ENCODE peak calls at places on chromosome 2, in six cellular contexts. One of them, this sample, is unnamed.

GRCh38 chr2:119267604-119268003 is 44.0 kb downstream of the STEAP3 start:
- DNase-seq in activated T-cell treated with anti-CD3 and anti-CD28 coated beads, Interleukin-2, amount 50 U/mL, for 72 hours: no peak
- DNase-seq in M059J: no peak
- DNase-seq in posterior vena cava: no peak
- DNase-seq in NCI-H1105 treated with DMSO at 0.1 percent for 48 hours: no peak
- DNase-seq in T-helper 9 cell: no peak
- DNase-seq in this sample: no peak

GRCh38 chr2:120108049-120108448 is 95.2 kb downstream of the EPB41L5 start:
- DNase-seq in NCI-H1105 treated with DMSO at 0.1 percent for 48 hours: peak; percentile 92
- DNase-seq in M059J: peak; percentile 66
- DNase-seq in activated T-cell treated with anti-CD3 and anti-CD28 coated beads, Interleukin-2, amount 50 U/mL, for 72 hours: no peak
- DNase-seq in posterior vena cava: no peak
- DNase-seq in T-helper 9 cell: no peak
- DNase-seq in this sample: peak; percentile 31

GRCh38 chr2:85053802-85054201 is 79.4 kb upstream of the TCF7L1 start:
- DNase-seq in M059J: peak; percentile 33
- DNase-seq in T-helper 9 cell: no peak
- DNase-seq in activated T-cell treated with anti-CD3 and anti-CD28 coated beads, Interleukin-2, amount 50 U/mL, for 72 hours: no peak
- DNase-seq in NCI-H1105 treated with DMSO at 0.1 percent for 48 hours: no peak
- DNase-seq in posterior vena cava: no peak
- DNase-seq in this sample: peak; percentile 87

GRCh38 chr2:8488001-8488738 is 193.7 kb upstream of the ID2 start:
- DNase-seq in T-helper 9 cell: peak; percentile 64
- DNase-seq in M059J: no peak
- DNase-seq in activated T-cell treated with anti-CD3 and anti-CD28 coated beads, Interleukin-2, amount 50 U/mL, for 72 hours: peak; percentile 78
- DNase-seq in NCI-H1105 treated with DMSO at 0.1 percent for 48 hours: no peak
- DNase-seq in posterior vena cava: no peak
- DNase-seq in this sample: no peak

GRCh38 chr2:217653240-217653639 is 349.6 kb downstream of the TNS1 start:
- DNase-seq in T-helper 9 cell: no peak
- DNase-seq in NCI-H1105 treated with DMSO at 0.1 percent for 48 hours: no peak
- DNase-seq in activated T-cell treated with anti-CD3 and anti-CD28 coated beads, Interleukin-2, amount 50 U/mL, for 72 hours: no peak
- DNase-seq in posterior vena cava: peak; percentile 90
- DNase-seq in M059J: peak; percentile 99
- DNase-seq in this sample: peak; percentile 78

GRCh38 chr2:188524519-188525113 is 232.9 kb downstream of the GULP1 start:
- DNase-seq in posterior vena cava: no peak
- DNase-seq in activated T-cell treated with anti-CD3 and anti-CD28 coated beads, Interleukin-2, amount 50 U/mL, for 72 hours: peak; percentile 7
- DNase-seq in T-helper 9 cell: no peak
- DNase-seq in M059J: peak; percentile 69
- DNase-seq in NCI-H1105 treated with DMSO at 0.1 percent for 48 hours: peak; percentile 47
- DNase-seq in this sample: peak; percentile 46

GRCh38 chr2:229713371-229714079 is 830 bp downstream of the DNER start:
- DNase-seq in NCI-H1105 treated with DMSO at 0.1 percent for 48 hours: peak; percentile 58
- DNase-seq in T-helper 9 cell: no peak
- DNase-seq in posterior vena cava: no peak
- DNase-seq in M059J: peak; percentile 53
- DNase-seq in activated T-cell treated with anti-CD3 and anti-CD28 coated beads, Interleukin-2, amount 50 U/mL, for 72 hours: peak; percentile 25
- DNase-seq in this sample: no peak

GRCh38 chr2:24749069-24749691 is 44.0 kb downstream of the PTRHD1 start:
- DNase-seq in activated T-cell treated with anti-CD3 and anti-CD28 coated beads, Interleukin-2, amount 50 U/mL, for 72 hours: no peak
- DNase-seq in M059J: no peak
- DNase-seq in posterior vena cava: no peak
- DNase-seq in NCI-H1105 treated with DMSO at 0.1 percent for 48 hours: no peak
- DNase-seq in T-helper 9 cell: no peak
- DNase-seq in this sample: no peak

GRCh38 chr2:239035361-239035814 is 187.5 kb downstream of the TWIST2 start:
- DNase-seq in activated T-cell treated with anti-CD3 and anti-CD28 coated beads, Interleukin-2, amount 50 U/mL, for 72 hours: peak; percentile 66
- DNase-seq in posterior vena cava: peak; percentile 88
- DNase-seq in NCI-H1105 treated with DMSO at 0.1 percent for 48 hours: no peak
- DNase-seq in M059J: no peak
- DNase-seq in T-helper 9 cell: peak; percentile 69
- DNase-seq in this sample: peak; percentile 8

GRCh38 chr2:57139179-57139578 is 907.4 kb upstream of the VRK2 start:
- DNase-seq in T-helper 9 cell: no peak
- DNase-seq in posterior vena cava: no peak
- DNase-seq in NCI-H1105 treated with DMSO at 0.1 percent for 48 hours: no peak
- DNase-seq in activated T-cell treated with anti-CD3 and anti-CD28 coated beads, Interleukin-2, amount 50 U/mL, for 72 hours: no peak
- DNase-seq in M059J: no peak
- DNase-seq in this sample: no peak